ENCODE peak calls at places on chromosome 16, in eight cellular contexts. L, Q, Z, H, Y, A, N and M are unnamed samples.

GRCh38 chr16:26598061-26598460 is 468.7 kb upstream of the C16orf82 start:
- DNase-seq in L (peak; percentile 16), Q (no peak), Z (no peak), H (no peak), Y (no peak), A (no peak), N (no peak), M (no peak)

GRCh38 chr16:80628254-80628653 is 87.5 kb downstream of the DYNLRB2 start:
- DNase-seq in L (no peak), Q (no peak), Z (no peak), H (no peak), Y (no peak), A (no peak), N (no peak), M (no peak)

GRCh38 chr16:89256651-89257254 is 39.2 kb downstream of the ZNF778 start:
- DNase-seq in L (no peak), Q (no peak), Z (peak; percentile 73), H (no peak), Y (no peak), A (no peak), N (peak; percentile 75), M (no peak)

GRCh38 chr16:29743827-29744531 is 1.8 kb downstream of the C16orf54 start:
- DNase-seq in L (no peak), Q (no peak), Z (no peak), H (no peak), Y (no peak), A (no peak), N (peak; percentile 28), M (no peak)

GRCh38 chr16:8572919-8573724 is 17.2 kb downstream of the TMEM114 start:
- DNase-seq in L (peak; percentile 31), Q (no peak), Z (no peak), H (no peak), Y (no peak), A (peak; percentile 13), N (no peak), M (no peak)

GRCh38 chr16:1520461-1520860 is 13.0 kb upstream of the TMEM204 start:
- DNase-seq in L (no peak), Q (no peak), Z (no peak), H (no peak), Y (no peak), A (no peak), N (no peak), M (no peak)

GRCh38 chr16:66240088-66240487 is 126.4 kb upstream of the CDH5 start:
- DNase-seq in L (no peak), Q (no peak), Z (no peak), H (no peak), Y (no peak), A (no peak), N (no peak), M (no peak)

GRCh38 chr16:89344314-89344828 is 126.9 kb downstream of the ZNF778 start:
- DNase-seq in L (no peak), Q (no peak), Z (no peak), H (no peak), Y (no peak), A (no peak), N (no peak), M (no peak)

GRCh38 chr16:30348929-30349328 is 6.2 kb downstream of the CD2BP2 start:
- DNase-seq in L (no peak), Q (no peak), Z (no peak), H (no peak), Y (no peak), A (no peak), N (peak; percentile 3), M (no peak)

GRCh38 chr16:52254753-52255152 is 292.2 kb downstream of the TOX3 start:
- DNase-seq in L (no peak), Q (no peak), Z (no peak), H (no peak), Y (no peak), A (no peak), N (no peak), M (no peak)

GRCh38 chr16:50024207-50024606 is 818 bp upstream of the CNEP1R1 start:
- DNase-seq in L (no peak), Q (no peak), Z (no peak), H (no peak), Y (no peak), A (no peak), N (no peak), M (no peak)

GRCh38 chr16:88531931-88532433 is 38.2 kb upstream of the ZC3H18 start:
- DNase-seq in L (no peak), Q (no peak), Z (no peak), H (no peak), Y (no peak), A (no peak), N (no peak), M (no peak)

GRCh38 chr16:8589293-8590160 is 784 bp downstream of the TMEM114 start:
- DNase-seq in L (no peak), Q (no peak), Z (no peak), H (no peak), Y (no peak), A (no peak), N (no peak), M (no peak)

GRCh38 chr16:15788846-15789239 is 68.0 kb downstream of the MYH11 start:
- DNase-seq in L (no peak), Q (no peak), Z (no peak), H (no peak), Y (no peak), A (no peak), N (no peak), M (no peak)

DNA sequence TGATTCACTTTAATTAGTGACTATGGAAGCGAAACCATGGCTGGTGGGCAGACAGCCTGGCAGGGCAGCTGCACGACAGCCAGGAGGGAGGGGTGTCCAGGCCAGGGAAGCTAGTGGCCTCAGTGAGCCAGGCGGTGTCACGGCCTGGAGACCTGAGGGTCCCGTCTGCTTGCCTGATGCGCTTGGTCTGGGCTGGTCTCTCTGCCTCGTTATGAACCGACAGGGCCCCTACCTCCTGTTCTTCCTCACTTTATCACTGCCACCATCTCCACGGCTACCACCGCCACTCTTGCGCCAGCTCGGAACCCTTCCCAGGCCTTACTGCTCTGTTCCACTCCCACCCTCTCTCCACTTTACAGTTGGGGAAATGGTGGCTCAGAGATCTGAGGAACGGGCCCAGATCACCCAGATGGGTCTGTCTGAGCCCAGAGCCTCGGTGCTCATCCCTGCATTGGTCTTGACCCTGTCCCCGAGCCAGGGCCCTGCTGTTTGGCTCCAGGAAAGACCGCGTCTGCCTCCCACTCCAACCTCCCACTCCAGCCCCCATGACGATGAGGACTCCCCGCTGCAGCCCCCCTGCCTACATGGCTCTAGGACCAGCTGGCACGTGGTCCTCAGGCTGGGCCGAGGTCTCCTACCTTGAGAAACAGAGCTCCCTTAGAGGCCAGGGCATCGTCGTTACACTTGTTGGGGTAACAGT is 59.6 kb downstream of the PRMT7 start:
- DNase-seq in L (no peak), Q (no peak), Z (no peak), H (no peak), Y (no peak), A (no peak), N (no peak), M (no peak)
- H3K4me3 ChIP-seq in L (no peak overlapping the region), Q (no peak overlapping the region), Z (no peak overlapping the region), H (no peak overlapping the region), Y (no peak overlapping the region), A (no peak overlapping the region), N (no peak overlapping the region), M (no peak overlapping the region)

DNA sequence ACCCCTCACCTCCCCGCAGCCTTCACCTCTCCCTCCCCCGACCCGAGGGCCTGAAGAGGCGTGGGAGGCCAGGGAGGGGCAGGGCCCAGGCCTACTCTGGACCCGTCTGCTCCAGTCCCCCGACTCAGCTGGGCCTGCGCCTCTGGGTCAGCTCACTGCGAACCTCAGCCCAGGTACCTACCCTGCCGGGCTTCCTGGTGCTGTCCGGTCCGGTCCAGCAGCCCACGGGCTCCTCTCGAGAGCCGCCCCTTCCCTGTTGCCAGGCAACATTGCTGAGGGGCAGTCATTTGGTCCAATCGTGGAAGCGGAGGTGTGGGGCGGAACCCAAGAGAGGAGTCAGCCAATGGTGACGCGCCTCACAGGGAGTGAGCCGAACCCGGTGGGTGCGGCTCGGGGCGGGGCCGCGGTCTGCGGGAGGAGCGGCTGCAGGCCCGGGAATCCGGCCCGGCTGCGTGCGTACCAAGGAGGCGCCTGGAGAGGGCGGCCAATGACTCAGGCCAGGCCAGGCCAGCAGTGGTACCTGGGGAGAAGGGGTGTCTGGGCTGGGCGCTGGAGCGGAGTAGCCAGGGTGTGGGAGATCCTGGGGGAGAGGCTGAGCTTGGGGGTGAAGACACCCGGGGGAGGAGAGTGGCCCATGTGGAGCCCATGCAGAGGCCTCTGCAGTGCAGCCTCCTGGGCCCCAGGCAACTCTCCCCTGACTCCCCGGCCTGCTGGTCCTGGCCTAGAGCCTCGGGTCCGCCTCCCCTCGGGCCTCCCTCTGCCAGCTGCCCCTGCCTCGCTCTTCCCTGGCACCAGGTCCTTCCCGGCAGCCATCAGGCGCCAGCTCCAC is at the start of gene MEAK7:
- DNase-seq in L (peak; percentile 100), Q (peak; percentile 99), Z (peak; percentile 99), H (peak; percentile 99), Y (peak; percentile 99), A (peak; percentile 99), N (peak; percentile 99), M (peak; percentile 100)
- TF ChIP-seq POLR2A in L (peak; percentile 90), Q (peak; percentile 76), Z (no peak), H (peak; percentile 39), Y (peak; percentile 80), A (peak; percentile 52), N (peak; percentile 69), M (no peak)

GRCh38 chr16:70795513-70795912 is 5.4 kb downstream of the VAC14 start:
- DNase-seq in L (no peak), Q (no peak), Z (no peak), H (no peak), Y (no peak), A (no peak), N (no peak), M (no peak)
- TF ChIP-seq CTCF in L (no peak), Q (no peak), Z (no peak), H (no peak), Y (no peak), A (no peak), N (no peak), M (no peak)

GRCh38 chr16:3573146-3573815 is 3.9 kb downstream of the NLRC3 start:
- DNase-seq in L (no peak), Q (no peak), Z (no peak), H (no peak), Y (no peak), A (no peak), N (no peak), M (no peak)

GRCh38 chr16:3574195-3574594 is 3.0 kb downstream of the NLRC3 start:
- DNase-seq in L (no peak), Q (no peak), Z (no peak), H (no peak), Y (no peak), A (no peak), N (no peak), M (no peak)

GRCh38 chr16:3577302-3577752 is at the start of gene NLRC3:
- DNase-seq in L (no peak), Q (no peak), Z (no peak), H (no peak), Y (no peak), A (no peak), N (peak; percentile 28), M (no peak)

GRCh38 chr16:3576211-3576610 is 992 bp downstream of the NLRC3 start:
- DNase-seq in L (no peak), Q (no peak), Z (no peak), H (no peak), Y (no peak), A (no peak), N (no peak), M (no peak)

DNA sequence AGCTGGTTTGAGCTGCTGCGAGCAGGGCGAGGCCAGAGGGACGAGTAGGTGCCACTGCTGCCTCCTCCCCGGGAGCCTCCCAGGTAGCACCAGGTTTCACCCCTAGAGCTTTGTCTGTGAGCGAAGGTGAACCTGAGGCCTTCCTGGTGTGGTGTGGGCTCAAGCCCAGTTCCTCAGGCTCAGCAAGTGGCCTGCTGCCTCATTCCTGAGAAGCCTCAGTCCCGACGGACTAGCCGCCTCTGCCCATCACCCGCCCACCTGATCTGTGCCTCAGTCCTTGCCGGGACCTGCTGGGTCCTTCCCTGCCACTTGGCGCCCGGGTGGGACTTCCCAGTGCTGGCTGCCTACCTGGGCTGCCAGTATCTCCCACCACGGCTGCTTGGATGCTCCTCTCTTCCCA is 1.7 kb downstream of the NLRC3 start:
- DNase-seq in L (no peak), Q (no peak), Z (no peak), H (no peak), Y (no peak), A (no peak), N (no peak), M (no peak)
- H3K4me3 ChIP-seq in L (no peak overlapping the region), Q (no peak overlapping the region), Z (no peak overlapping the region), H (no peak overlapping the region), Y (no peak overlapping the region), A (no peak overlapping the region), N (peak overlapping the region; percentile 40), M (no peak overlapping the region)